ENCODE peak calls at places on chromosomes 12 and 14, in five cellular contexts. One of them, this sample, is unnamed.

GRCh38 chr14:99546230-99546879 is 57.7 kb downstream of the CCDC85C start:
- DNase-seq in ovary: no peak
- DNase-seq in GM04503: no peak
- DNase-seq in activated CD8-positive, alpha-beta memory T cell treated with anti-CD3 and anti-CD28 coated beads for 4 hours: no peak
- DNase-seq in H4: no peak
- DNase-seq in this sample: no peak

GRCh38 chr14:33596211-33597080 is 354.4 kb downstream of the EGLN3 start:
- DNase-seq in ovary: no peak
- DNase-seq in H4: no peak
- DNase-seq in activated CD8-positive, alpha-beta memory T cell treated with anti-CD3 and anti-CD28 coated beads for 4 hours: no peak
- DNase-seq in GM04503: no peak
- DNase-seq in this sample: no peak

GRCh38 chr12:99746538-99746937 is 99.0 kb downstream of the GARIN6 start:
- DNase-seq in GM04503: no peak
- DNase-seq in ovary: no peak
- DNase-seq in activated CD8-positive, alpha-beta memory T cell treated with anti-CD3 and anti-CD28 coated beads for 4 hours: no peak
- DNase-seq in H4: no peak
- DNase-seq in this sample: no peak

GRCh38 chr14:51575225-51576111 is 76.2 kb upstream of the FRMD6 start:
- DNase-seq in ovary: no peak
- DNase-seq in H4: no peak
- DNase-seq in GM04503: no peak
- DNase-seq in activated CD8-positive, alpha-beta memory T cell treated with anti-CD3 and anti-CD28 coated beads for 4 hours: no peak
- DNase-seq in this sample: no peak

GRCh38 chr12:2363836-2364565 is 311.2 kb downstream of the CACNA1C start:
- DNase-seq in activated CD8-positive, alpha-beta memory T cell treated with anti-CD3 and anti-CD28 coated beads for 4 hours: no peak
- DNase-seq in ovary: no peak
- DNase-seq in H4: no peak
- DNase-seq in GM04503: no peak
- DNase-seq in this sample: no peak

GRCh38 chr12:54941659-54942058 is 42.9 kb downstream of the TESPA1 start:
- DNase-seq in H4: no peak
- DNase-seq in activated CD8-positive, alpha-beta memory T cell treated with anti-CD3 and anti-CD28 coated beads for 4 hours: no peak
- DNase-seq in GM04503: no peak
- DNase-seq in ovary: no peak
- DNase-seq in this sample: no peak

GRCh38 chr14:100592972-100593371 is 5.8 kb upstream of the BEGAIN start:
- DNase-seq in GM04503: no peak
- DNase-seq in ovary: peak; percentile 11
- DNase-seq in activated CD8-positive, alpha-beta memory T cell treated with anti-CD3 and anti-CD28 coated beads for 4 hours: no peak
- DNase-seq in H4: no peak
- DNase-seq in this sample: no peak

GRCh38 chr12:102421801-102422583 is 58.4 kb downstream of the IGF1 start:
- DNase-seq in GM04503: no peak
- DNase-seq in activated CD8-positive, alpha-beta memory T cell treated with anti-CD3 and anti-CD28 coated beads for 4 hours: no peak
- DNase-seq in H4: no peak
- DNase-seq in ovary: no peak
- DNase-seq in this sample: no peak

GRCh38 chr12:112801055-112801454 is 9.5 kb downstream of the RPH3A start:
- DNase-seq in ovary: no peak
- DNase-seq in GM04503: no peak
- DNase-seq in activated CD8-positive, alpha-beta memory T cell treated with anti-CD3 and anti-CD28 coated beads for 4 hours: no peak
- DNase-seq in H4: no peak
- DNase-seq in this sample: no peak

GRCh38 chr14:58876613-58877012 is 238.9 kb downstream of the DACT1 start:
- DNase-seq in H4: no peak
- DNase-seq in GM04503: no peak
- DNase-seq in activated CD8-positive, alpha-beta memory T cell treated with anti-CD3 and anti-CD28 coated beads for 4 hours: no peak
- DNase-seq in ovary: no peak
- DNase-seq in this sample: no peak

GRCh38 chr12:109721276-109721675 is 7.7 kb downstream of the FAM222A start:
- DNase-seq in GM04503: no peak
- DNase-seq in activated CD8-positive, alpha-beta memory T cell treated with anti-CD3 and anti-CD28 coated beads for 4 hours: no peak
- DNase-seq in H4: no peak
- DNase-seq in ovary: peak; percentile 32
- DNase-seq in this sample: peak; percentile 90

GRCh38 chr12:76346798-76347420 is 1.3 kb downstream of the BBS10 start:
- DNase-seq in activated CD8-positive, alpha-beta memory T cell treated with anti-CD3 and anti-CD28 coated beads for 4 hours: no peak
- DNase-seq in GM04503: peak; percentile 36
- DNase-seq in H4: peak; percentile 49
- DNase-seq in ovary: no peak
- DNase-seq in this sample: peak; percentile 65

GRCh38 chr12:11500861-11501230 is 105.5 kb upstream of the PRB2 start:
- DNase-seq in ovary: no peak
- DNase-seq in H4: no peak
- DNase-seq in activated CD8-positive, alpha-beta memory T cell treated with anti-CD3 and anti-CD28 coated beads for 4 hours: no peak
- DNase-seq in GM04503: no peak
- DNase-seq in this sample: no peak

GRCh38 chr12:92721130-92721529 is 18.3 kb downstream of the PLEKHG7 start:
- DNase-seq in activated CD8-positive, alpha-beta memory T cell treated with anti-CD3 and anti-CD28 coated beads for 4 hours: no peak
- DNase-seq in ovary: no peak
- DNase-seq in H4: no peak
- DNase-seq in GM04503: no peak
- DNase-seq in this sample: no peak

GRCh38 chr14:98189521-98189920 is 1082.5 kb downstream of the BCL11B start:
- DNase-seq in ovary: no peak
- DNase-seq in H4: no peak
- DNase-seq in activated CD8-positive, alpha-beta memory T cell treated with anti-CD3 and anti-CD28 coated beads for 4 hours: peak; percentile 40
- DNase-seq in GM04503: no peak
- DNase-seq in this sample: no peak

GRCh38 chr12:13203028-13203922 is 6.7 kb downstream of the EMP1 start:
- DNase-seq in H4: no peak
- DNase-seq in GM04503: peak; percentile 42
- DNase-seq in activated CD8-positive, alpha-beta memory T cell treated with anti-CD3 and anti-CD28 coated beads for 4 hours: no peak
- DNase-seq in ovary: no peak
- DNase-seq in this sample: peak; percentile 47

GRCh38 chr14:101007765-101008164 is 104.2 kb upstream of the RTL1 start:
- DNase-seq in GM04503: no peak
- DNase-seq in activated CD8-positive, alpha-beta memory T cell treated with anti-CD3 and anti-CD28 coated beads for 4 hours: no peak
- DNase-seq in ovary: peak; percentile 3
- DNase-seq in H4: no peak
- DNase-seq in this sample: no peak

GRCh38 chr12:106985479-106985878 is 1.5 kb downstream of the MTERF2 start:
- DNase-seq in H4: no peak
- DNase-seq in activated CD8-positive, alpha-beta memory T cell treated with anti-CD3 and anti-CD28 coated beads for 4 hours: no peak
- DNase-seq in GM04503: no peak
- DNase-seq in ovary: no peak
- DNase-seq in this sample: no peak

GRCh38 chr14:76651410-76652055 is 109.7 kb upstream of the VASH1 start:
- DNase-seq in activated CD8-positive, alpha-beta memory T cell treated with anti-CD3 and anti-CD28 coated beads for 4 hours: no peak
- DNase-seq in H4: no peak
- DNase-seq in GM04503: no peak
- DNase-seq in ovary: no peak
- DNase-seq in this sample: no peak

GRCh38 chr14:54686871-54687749 is 120.2 kb downstream of the SAMD4A start:
- DNase-seq in H4: no peak
- DNase-seq in GM04503: no peak
- DNase-seq in activated CD8-positive, alpha-beta memory T cell treated with anti-CD3 and anti-CD28 coated beads for 4 hours: no peak
- DNase-seq in ovary: no peak
- DNase-seq in this sample: no peak

GRCh38 chr12:64946132-64946829 is 121.8 kb downstream of the TBC1D30 start:
- DNase-seq in ovary: no peak
- DNase-seq in H4: peak; percentile 88
- DNase-seq in GM04503: peak; percentile 14
- DNase-seq in activated CD8-positive, alpha-beta memory T cell treated with anti-CD3 and anti-CD28 coated beads for 4 hours: no peak
- DNase-seq in this sample: peak; percentile 90

GRCh38 chr12:3155710-3156386 is 78.7 kb downstream of the TSPAN9 start:
- DNase-seq in ovary: no peak
- DNase-seq in activated CD8-positive, alpha-beta memory T cell treated with anti-CD3 and anti-CD28 coated beads for 4 hours: no peak
- DNase-seq in H4: no peak
- DNase-seq in GM04503: no peak
- DNase-seq in this sample: no peak

GRCh38 chr14:102927346-102927877 is 4.9 kb downstream of the AMN start:
- DNase-seq in activated CD8-positive, alpha-beta memory T cell treated with anti-CD3 and anti-CD28 coated beads for 4 hours: no peak
- DNase-seq in GM04503: no peak
- DNase-seq in H4: no peak
- DNase-seq in ovary: no peak
- DNase-seq in this sample: no peak

GRCh38 chr12:106302401-106303201 is at the start of gene TCP11L2:
- DNase-seq in activated CD8-positive, alpha-beta memory T cell treated with anti-CD3 and anti-CD28 coated beads for 4 hours: peak; percentile 72
- DNase-seq in GM04503: no peak
- DNase-seq in H4: peak; percentile 64
- DNase-seq in ovary: peak; percentile 92
- DNase-seq in this sample: peak; percentile 93

GRCh38 chr12:92034858-92035401 is 110.7 kb downstream of the BTG1 start:
- DNase-seq in GM04503: peak; percentile 56
- DNase-seq in H4: peak; percentile 60
- DNase-seq in activated CD8-positive, alpha-beta memory T cell treated with anti-CD3 and anti-CD28 coated beads for 4 hours: peak; percentile 8
- DNase-seq in ovary: peak; percentile 48
- DNase-seq in this sample: peak; percentile 41

GRCh38 chr14:64692597-64693350 is 11.4 kb upstream of the PLEKHG3 start:
- DNase-seq in H4: no peak
- DNase-seq in activated CD8-positive, alpha-beta memory T cell treated with anti-CD3 and anti-CD28 coated beads for 4 hours: no peak
- DNase-seq in GM04503: no peak
- DNase-seq in ovary: no peak
- DNase-seq in this sample: no peak

GRCh38 chr14:38185661-38186060 is 22.0 kb upstream of the SSTR1 start:
- DNase-seq in H4: peak; percentile 14
- DNase-seq in activated CD8-positive, alpha-beta memory T cell treated with anti-CD3 and anti-CD28 coated beads for 4 hours: no peak
- DNase-seq in GM04503: no peak
- DNase-seq in ovary: no peak
- DNase-seq in this sample: no peak

GRCh38 chr14:102058146-102058545 is 28.7 kb downstream of the HSP90AA1 start:
- DNase-seq in ovary: no peak
- DNase-seq in H4: no peak
- DNase-seq in activated CD8-positive, alpha-beta memory T cell treated with anti-CD3 and anti-CD28 coated beads for 4 hours: no peak
- DNase-seq in GM04503: no peak
- DNase-seq in this sample: no peak